ENCODE peak calls at places on chromosome 22, in four cellular contexts. U is fibroblast of lung, G is cardiac muscle cell, Y is Caco-2. S is an unnamed sample.

GRCh38 chr22:42399315-42400271 is 32.6 kb downstream of the NFAM1 start:
- DNase-seq in U (no peak), G (peak; percentile 92), Y (no peak), S (peak; percentile 43)

GRCh38 chr22:37664249-37665101 is 6.0 kb downstream of the PDXP start:
- DNase-seq in U (no peak), G (no peak), Y (no peak), S (peak; percentile 93)

GRCh38 chr22:19723990-19724827 is 870 bp downstream of the GP1BB start:
- DNase-seq in U (peak; percentile 40), G (peak; percentile 81), Y (no peak), S (no peak)

GRCh38 chr22:42388130-42388797 is 43.9 kb downstream of the NFAM1 start:
- DNase-seq in U (peak; percentile 26), G (no peak), Y (no peak), S (no peak)

GRCh38 chr22:44441401-44442185 is 56.4 kb downstream of the RTL6 start:
- DNase-seq in U (no peak), G (no peak), Y (no peak), S (no peak)

GRCh38 chr22:43858156-43858895 is 4.0 kb downstream of the SULT4A1 start:
- DNase-seq in U (no peak), G (no peak), Y (peak; percentile 14), S (no peak)

GRCh38 chr22:49433717-49434611 is 393.7 kb downstream of the BRD1 start:
- DNase-seq in U (no peak), G (no peak), Y (peak; percentile 57), S (no peak)

GRCh38 chr22:36339171-36340065 is 48.3 kb downstream of the MYH9 start:
- DNase-seq in U (peak; percentile 89), G (no peak), Y (no peak), S (no peak)

GRCh38 chr22:17896552-17896951 is 122.3 kb upstream of the BID start:
- DNase-seq in U (no peak), G (peak; percentile 51), Y (peak; percentile 50), S (peak; percentile 74)

GRCh38 chr22:45459235-45459634 is 43.4 kb upstream of the FBLN1 start:
- DNase-seq in U (no peak), G (no peak), Y (no peak), S (no peak)

GRCh38 chr22:49034836-49035817 is 792.5 kb downstream of the BRD1 start:
- DNase-seq in U (no peak), G (no peak), Y (no peak), S (no peak)

GRCh38 chr22:36029406-36029755 is 757 bp upstream of the RBFOX2 start:
- DNase-seq in U (no peak), G (no peak), Y (no peak), S (no peak)

GRCh38 chr22:19117111-19117512 is 5.1 kb downstream of the DGCR2 start:
- DNase-seq in U (no peak), G (no peak), Y (no peak), S (no peak)

GRCh38 chr22:44645083-44645482 is 56.9 kb upstream of the PRR5 start:
- DNase-seq in U (no peak), G (no peak), Y (no peak), S (no peak)

GRCh38 chr22:29116397-29117123 is 43.7 kb downstream of the KREMEN1 start:
- DNase-seq in U (peak; percentile 31), G (no peak), Y (no peak), S (no peak)

GRCh38 chr22:39245130-39246039 is 603 bp upstream of the PDGFB start:
- DNase-seq in U (no peak), G (no peak), Y (no peak), S (no peak)
- H3K4me1 ChIP-seq in U (peaks cover 3% of the 10 kb centered on the region), G (peaks cover 33% of the 10 kb centered on the region), Y (peaks cover 2% of the 10 kb centered on the region), S (peaks cover 15% of the 10 kb centered on the region)

GRCh38 chr22:23565288-23565941 is 14.7 kb downstream of the IGLL1 start:
- DNase-seq in U (no peak), G (peak; percentile 64), Y (no peak), S (no peak)
- H3K4me3 ChIP-seq in U (no peak overlapping the region), G (peak overlapping the region; percentile 35), Y (peak overlapping the region; percentile 39), S (peak overlapping the region; percentile 48)

GRCh38 chr22:46998346-46998745 is 235.9 kb downstream of the TBC1D22A start:
- DNase-seq in U (no peak), G (no peak), Y (no peak), S (no peak)

GRCh38 chr22:46995501-46996360 is 233.3 kb downstream of the TBC1D22A start:
- DNase-seq in U (no peak), G (no peak), Y (no peak), S (no peak)

GRCh38 chr22:46994983-46995382 is 232.5 kb downstream of the TBC1D22A start:
- DNase-seq in U (no peak), G (no peak), Y (no peak), S (no peak)

GRCh38 chr22:46997311-46997970 is 235.0 kb downstream of the TBC1D22A start:
- DNase-seq in U (no peak), G (no peak), Y (peak; percentile 12), S (no peak)

GRCh38 chr22:46996595-46997310 is 234.3 kb downstream of the TBC1D22A start:
- DNase-seq in U (no peak), G (no peak), Y (no peak), S (no peak)
- TF ChIP-seq CTCF in U (peak; percentile 9), G (no peak), Y (no peak), S (no peak)

DNA sequence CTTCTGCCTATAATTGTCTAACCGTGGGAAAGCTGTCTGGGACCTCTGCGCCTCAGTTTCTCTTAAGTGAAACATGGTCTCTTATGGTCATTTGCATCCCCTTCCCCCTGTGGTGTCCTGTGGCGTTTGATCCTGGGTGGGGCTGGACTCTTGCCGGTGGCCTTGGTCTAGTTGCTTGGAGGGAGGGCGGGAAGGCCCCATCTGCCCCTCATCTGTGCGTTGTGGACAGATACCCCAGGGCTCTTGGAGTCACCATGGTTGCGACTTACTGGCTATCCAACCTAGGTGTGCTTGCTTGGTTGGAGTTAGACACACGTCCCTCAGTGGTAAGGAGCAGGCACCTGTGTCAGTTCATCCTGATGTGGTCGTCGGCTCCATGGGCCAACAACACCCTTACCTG is 15.2 kb downstream of the SHANK3 start:
- DNase-seq in U (no peak), G (no peak), Y (no peak), S (no peak)
- H3K4me1 ChIP-seq in U (no peaks in the 10 kb centered on the region), G (no peaks in the 10 kb centered on the region), Y (no peaks in the 10 kb centered on the region), S (no peaks in the 10 kb centered on the region)

S was measured in testis.